ENCODE peak calls at places on chromosomes 11 and 22, in five cellular contexts. O is cardiac muscle cell, D is sigmoid colon, H is right lobe of liver, R is stomach. U is an unnamed sample. For H3K36me3 and H3K9me3, the result is how much of the 10 kb centered on the place peaks cover.

GRCh38 chr22:40480996-40481395 is 110.6 kb downstream of the SGSM3 start:
- DNase-seq in H (no peak), D (no peak), O (no peak), R (no peak), U (no peak)

GRCh38 chr11:22920939-22921565 is 60.8 kb upstream of the CCDC179 start:
- DNase-seq in D (no peak), R (no peak), H (no peak), O (peak), U (no peak)

GRCh38 chr22:27195104-27195503 is 537.7 kb downstream of the MIAT start:
- DNase-seq in O (no peak), R (no peak), D (peak), H (no peak), U (peak)

GRCh38 chr22:22450343-22450839 is 58.2 kb downstream of the ZNF280B start:
- DNase-seq in H (no peak), O (no peak), R (peak), D (peak), U (no peak)

GRCh38 chr11:61698173-61698965 is 18.2 kb downstream of the DAGLA start:
- DNase-seq in D (no peak), H (no peak), R (no peak), O (no peak), U (no peak)

GRCh38 chr11:113189909-113190667 is 124.3 kb upstream of the TTC12 start:
- DNase-seq in O (no peak), H (no peak), D (no peak), R (no peak), U (no peak)

GRCh38 chr11:72236774-72237111 is 7.2 kb downstream of the PHOX2A start:
- DNase-seq in H (no peak), D (no peak), O (no peak), R (no peak), U (no peak)

GRCh38 chr11:111923351-111923788 is 4.7 kb downstream of the C11orf52 start:
- DNase-seq in D (peak), O (no peak), R (no peak), H (no peak), U (no peak)

GRCh38 chr11:6387811-6388599 is 2.3 kb upstream of the SMPD1 start:
- DNase-seq in O (no peak), R (no peak), D (no peak), H (peak), U (no peak)

GRCh38 chr11:68010058-68011041 is at the start of gene ALDH3B1:
- DNase-seq in D (peak), R (peak), O (peak), H (peak), U (peak)

GRCh38 chr11:20452585-20452984 is 65.1 kb downstream of the PRMT3 start:
- DNase-seq in H (no peak), O (no peak), D (no peak), R (no peak), U (no peak)

GRCh38 chr22:38164578-38164953 is 17.1 kb downstream of the PLA2G6 start:
- DNase-seq in H (no peak), D (peak), R (no peak), O (peak), U (no peak)

GRCh38 chr11:70206977-70207376 is 3.9 kb downstream of the FADD start:
- DNase-seq in O (no peak), D (no peak), R (no peak), H (no peak), U (no peak)

GRCh38 chr11:65655570-65656332 is 7.0 kb downstream of the RELA start:
- DNase-seq in O (no peak), D (peak), R (no peak), H (no peak), U (no peak)

DNA sequence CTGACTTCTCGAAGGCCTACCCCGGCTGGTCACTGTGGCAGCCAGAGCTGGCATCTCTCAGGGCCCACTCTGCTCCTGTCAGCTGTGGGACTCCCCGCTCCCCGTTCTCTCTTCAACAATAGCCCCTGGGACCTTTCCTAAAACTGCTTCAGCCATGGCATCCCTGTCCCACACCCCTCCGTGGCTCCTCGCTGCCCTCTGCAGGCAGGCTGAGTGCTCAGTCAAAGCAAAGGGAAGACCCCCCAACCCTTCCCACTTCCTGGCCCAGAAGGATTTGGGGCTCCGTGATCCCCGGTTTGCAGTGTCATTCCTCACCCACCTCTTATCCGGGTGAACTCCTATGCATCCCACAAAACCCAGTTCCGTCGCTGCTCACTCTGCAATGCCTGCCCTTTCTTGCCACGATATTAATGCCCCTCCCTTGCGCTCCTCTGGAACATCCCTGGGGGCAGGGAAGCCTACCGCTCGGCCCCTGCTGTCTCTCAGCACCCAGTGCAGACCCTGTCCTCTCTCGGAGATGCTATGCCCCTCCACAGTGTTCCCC is 1.6 kb upstream of the TH start:
- DNase-seq in O (no peak), H (no peak), R (no peak), D (no peak), U (no peak)
- TF ChIP-seq CTCF in O (peak), H (no peak), R (no peak), D (no peak), U (peak)

GRCh38 chr22:39428597-39429071 is 28.2 kb upstream of the MGAT3 start:
- DNase-seq in O (no peak), R (no peak), H (peak), D (no peak), U (no peak)
- H3K36me3 ChIP-seq in O (under half), R (half or more), H (under half), D (under half), U (under half)

GRCh38 chr11:45455536-45455935 is 169.4 kb upstream of the SYT13 start:
- DNase-seq in H (no peak), O (no peak), R (no peak), D (no peak), U (no peak)
- H3K9me3 ChIP-seq in H (under half), O (under half), R (under half), D (under half), U (under half)

GRCh38 chr11:97269527-97269926 is 879.7 kb downstream of the JRKL start:
- DNase-seq in O (peak), H (no peak), R (no peak), D (no peak), U (no peak)
- TF ChIP-seq CTCF in O (peak), H (no peak), R (no peak), D (no peak), U (no peak)

GRCh38 chr22:29352778-29353177 is 35.6 kb downstream of the AP1B1 start:
- DNase-seq in O (no peak), R (no peak), H (peak), D (no peak), U (no peak)
- H3K36me3 ChIP-seq in O (half or more), R (half or more), H (under half), D (under half), U (half or more)

GRCh38 chr22:49879871-49880270 is 26.2 kb downstream of the ZBED4 start:
- DNase-seq in D (no peak), O (no peak), R (no peak), H (no peak), U (no peak)

GRCh38 chr22:49878206-49878605 is 24.6 kb downstream of the ZBED4 start:
- DNase-seq in H (no peak), O (no peak), D (no peak), R (no peak), U (no peak)

GRCh38 chr22:49880281-49880680 is 26.6 kb downstream of the ZBED4 start:
- DNase-seq in R (no peak), H (no peak), D (no peak), O (no peak), U (no peak)

GRCh38 chr22:49881856-49882255 is 28.2 kb downstream of the ZBED4 start:
- DNase-seq in R (no peak), D (no peak), O (no peak), H (no peak), U (no peak)

GRCh38 chr22:49877642-49878041 is 24.0 kb downstream of the ZBED4 start:
- DNase-seq in D (no peak), R (no peak), O (no peak), H (no peak), U (no peak)
- H3K9me3 ChIP-seq in D (under half), R (under half), O (under half), H (under half), U (under half)

DNA sequence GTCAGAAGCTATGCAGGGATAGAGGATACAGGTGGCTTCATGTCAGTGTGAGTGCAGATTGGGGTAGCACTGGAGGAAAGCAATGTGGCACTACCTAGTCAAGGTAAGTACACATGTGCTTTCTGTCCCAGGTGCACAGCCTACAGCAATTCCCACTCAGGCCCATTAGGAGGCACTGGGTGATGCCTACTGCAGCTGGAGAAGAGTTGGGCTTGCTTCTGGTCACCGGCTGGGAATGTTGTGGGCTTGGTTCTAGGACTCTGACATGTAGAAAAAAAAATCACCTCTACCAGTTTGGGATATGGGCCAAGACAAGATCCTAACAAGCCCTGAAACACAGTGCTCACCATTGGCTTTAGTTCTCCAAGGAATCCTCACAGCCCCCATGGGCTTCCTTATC is 69.7 kb downstream of the TENM4 start:
- DNase-seq in O (no peak), R (no peak), D (no peak), H (no peak), U (no peak)
- TF ChIP-seq CTCF in O (no peak), R (no peak), D (no peak), H (no peak), U (no peak)

DNA sequence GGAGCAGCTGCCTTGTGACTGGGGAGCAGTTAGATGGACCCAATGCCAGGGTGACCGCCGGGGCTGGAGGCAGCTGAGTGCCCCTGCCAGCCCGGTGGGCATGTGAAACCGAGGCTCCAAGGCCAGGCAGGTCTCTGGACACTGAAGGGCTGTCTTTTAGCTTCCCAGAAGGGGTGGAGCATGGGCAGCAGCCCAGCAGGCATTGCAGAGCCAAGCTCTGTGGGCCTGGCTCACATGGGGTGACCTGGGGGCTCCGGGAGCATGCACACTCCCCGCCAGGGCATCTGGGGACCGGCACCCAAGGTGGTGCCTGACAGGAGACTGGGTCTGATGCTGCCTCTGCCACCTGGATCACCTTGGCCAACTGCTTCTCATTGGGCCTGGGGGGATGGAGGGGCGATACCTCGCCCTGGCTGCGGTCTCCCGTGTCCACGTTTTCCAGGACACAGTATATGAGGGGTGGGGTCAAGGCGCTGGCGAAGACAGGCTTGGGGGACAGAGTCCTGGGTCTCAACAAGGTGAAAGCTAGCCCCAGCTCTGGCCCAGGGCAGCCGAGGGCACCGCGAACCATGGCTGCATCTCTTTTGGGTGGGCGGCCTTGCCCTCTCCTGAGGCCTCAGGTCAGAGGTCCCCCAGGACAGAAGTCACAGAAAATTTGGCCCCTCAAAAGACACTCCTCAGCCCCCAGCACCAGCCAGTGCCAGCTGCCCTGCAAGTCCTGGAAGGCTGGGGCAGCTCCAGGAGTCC is 3.5 kb downstream of the INS start:
- DNase-seq in R (no peak), D (no peak), O (no peak), H (peak), U (no peak)
- H3K36me3 ChIP-seq in R (under half), D (under half), O (under half), H (under half), U (under half)

GRCh38 chr22:47929073-47929472 is 1166.6 kb downstream of the TBC1D22A start:
- DNase-seq in H (no peak), R (no peak), D (no peak), O (no peak), U (no peak)

GRCh38 chr22:47927811-47928210 is 1165.4 kb downstream of the TBC1D22A start:
- DNase-seq in D (no peak), R (no peak), H (no peak), O (no peak), U (no peak)

GRCh38 chr22:47928626-47929025 is 1166.2 kb downstream of the TBC1D22A start:
- DNase-seq in O (no peak), R (no peak), H (no peak), D (no peak), U (no peak)

GRCh38 chr22:47933226-47933625 is 1170.8 kb downstream of the TBC1D22A start:
- DNase-seq in R (no peak), H (no peak), D (no peak), O (no peak), U (no peak)

GRCh38 chr22:47929646-47930185 is 1167.3 kb downstream of the TBC1D22A start:
- DNase-seq in R (no peak), D (no peak), H (no peak), O (no peak), U (no peak)
- H3K9me3 ChIP-seq in R (under half), D (under half), H (under half), O (under half), U (under half)